ENCODE peak calls at places on chromosomes 12 and 14, in nine cellular contexts. A is uterus, R is IMR-90, F is HepG2, D is tibial nerve, C is ovary, O is esophagus squamous epithelium, I is prostate gland, P is HCT116. Q is an unnamed sample. For H3K4me1, the result is how much of the 10 kb centered on the place peaks cover.

GRCh38 chr14:50920482-50921225 is 23.6 kb downstream of the PYGL start:
- DNase-seq in A (no peak), R (peak), F (peak), D (no peak), C (no peak), O (no peak), I (no peak), P (no peak), Q (no peak)

GRCh38 chr12:69644516-69644915 is 33.8 kb upstream of the LRRC10 start:
- DNase-seq in A (no peak), R (no peak), F (no peak), D (no peak), C (no peak), O (no peak), I (no peak), P (no peak), Q (no peak)

GRCh38 chr12:1533205-1533601 is 61.2 kb downstream of the FBXL14 start:
- DNase-seq in A (no peak), R (no peak), F (no peak), D (no peak), C (no peak), O (no peak), I (no peak), P (no peak), Q (no peak)

GRCh38 chr12:52351196-52352059 is 15.9 kb downstream of the KRT85 start:
- DNase-seq in A (no peak), R (no peak), F (no peak), D (no peak), C (no peak), O (no peak), I (peak), P (no peak), Q (no peak)

GRCh38 chr14:104893435-104894207 is 28.6 kb downstream of the CEP170B start:
- DNase-seq in A (peak), R (no peak), F (no peak), D (no peak), C (peak), O (no peak), I (peak), P (no peak), Q (peak)

GRCh38 chr14:104598461-104599273 is 5.9 kb downstream of the TMEM179 start:
- DNase-seq in A (no peak), R (no peak), F (no peak), D (no peak), C (no peak), O (no peak), I (no peak), P (no peak), Q (peak)

GRCh38 chr12:109162551-109162950 is 46.2 kb downstream of the ACACB start:
- DNase-seq in A (no peak), R (no peak), F (no peak), D (no peak), C (no peak), O (no peak), I (no peak), P (no peak), Q (no peak)

GRCh38 chr14:92759300-92759678 is 10.9 kb upstream of the LGMN start:
- DNase-seq in A (no peak), R (peak), F (no peak), D (no peak), C (no peak), O (no peak), I (no peak), P (no peak), Q (no peak)

GRCh38 chr12:26493656-26494055 is 298.3 kb downstream of the SSPN start:
- DNase-seq in A (no peak), R (no peak), F (no peak), D (no peak), C (no peak), O (no peak), I (no peak), P (peak), Q (no peak)

GRCh38 chr14:68548194-68549056 is 244.4 kb downstream of the ZFP36L1 start:
- DNase-seq in A (peak), R (peak), F (no peak), D (peak), C (peak), O (no peak), I (peak), P (peak), Q (no peak)

GRCh38 chr14:48536318-48536717 is 860.9 kb upstream of the MDGA2 start:
- DNase-seq in A (no peak), R (no peak), F (peak), D (no peak), C (no peak), O (no peak), I (no peak), P (peak), Q (no peak)

GRCh38 chr12:6635375-6635855 is 344 bp downstream of the LPAR5 start:
- DNase-seq in A (no peak), R (no peak), F (no peak), D (no peak), C (no peak), O (no peak), I (no peak), P (no peak), Q (no peak)
- TF ChIP-seq POLR2A in A (no peak), R (no peak), F (no peak), D (no peak), C (no peak), O (no peak), I (no peak), P (no peak), Q (no peak)

DNA sequence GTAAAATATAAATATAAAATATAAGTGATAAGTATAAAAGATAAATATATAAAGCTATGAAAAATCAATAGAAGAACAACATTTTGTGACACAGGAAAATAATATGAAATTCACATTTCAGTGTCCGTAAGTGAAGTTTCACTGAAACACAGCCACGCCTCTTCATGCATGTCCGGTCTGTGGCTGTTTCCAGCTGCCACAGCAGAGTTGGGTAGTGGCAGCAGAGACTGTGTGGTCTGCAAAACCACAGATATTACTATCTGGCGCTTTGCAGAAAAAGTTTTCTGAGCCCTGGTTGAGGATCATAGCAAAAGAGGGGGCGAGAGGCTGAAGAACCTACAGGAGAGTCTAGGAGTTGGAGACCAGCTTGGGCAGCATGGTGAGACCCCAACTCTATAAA is 777 bp downstream of the SERPINA4 start:
- DNase-seq in A (no peak), R (no peak), F (no peak), D (no peak), C (no peak), O (no peak), I (no peak), P (no peak), Q (no peak)
- H3K4me3 ChIP-seq in A (no peak), R (no peak), F (peak), D (no peak), C (no peak), O (no peak), I (no peak), P (no peak), Q (no peak)

DNA sequence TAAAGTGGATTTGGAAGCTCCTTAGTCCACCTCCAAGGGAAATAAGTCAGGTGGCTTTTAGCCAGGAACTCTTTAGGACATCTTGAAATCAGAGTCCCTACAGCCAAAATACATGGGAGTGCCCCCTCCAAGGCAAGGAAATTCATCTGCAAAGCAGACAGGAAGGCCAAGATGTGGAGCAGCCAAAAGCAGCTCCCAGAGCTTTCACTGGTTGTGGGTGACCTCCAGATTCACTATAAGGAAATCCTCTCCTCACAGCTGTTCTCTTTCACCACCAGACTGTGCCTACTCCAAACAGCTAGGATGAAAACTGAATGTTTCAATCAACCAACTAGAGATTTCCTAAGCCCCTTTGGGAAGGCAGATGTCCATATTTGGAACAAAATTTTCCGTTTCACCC is 6.7 kb downstream of the TTC9 start:
- DNase-seq in A (no peak), R (no peak), F (no peak), D (no peak), C (no peak), O (no peak), I (no peak), P (no peak), Q (no peak)
- H3K4me1 ChIP-seq in A (under half), R (under half), F (under half), D (under half), C (under half), O (under half), I (under half), P (under half), Q (under half)

GRCh38 chr14:56581041-56581727 is 1.6 kb downstream of the TMEM260 start:
- DNase-seq in A (no peak), R (no peak), F (no peak), D (no peak), C (no peak), O (no peak), I (no peak), P (no peak), Q (no peak)

GRCh38 chr14:56585461-56586084 is 6.0 kb downstream of the TMEM260 start:
- DNase-seq in A (no peak), R (no peak), F (no peak), D (no peak), C (no peak), O (no peak), I (no peak), P (no peak), Q (no peak)

GRCh38 chr14:56580317-56580711 is 716 bp downstream of the TMEM260 start:
- DNase-seq in A (no peak), R (no peak), F (no peak), D (no peak), C (no peak), O (no peak), I (no peak), P (no peak), Q (no peak)

GRCh38 chr14:56579345-56580316 is at the start of gene TMEM260:
- DNase-seq in A (peak), R (peak), F (peak), D (peak), C (peak), O (peak), I (peak), P (peak), Q (peak)
- TF ChIP-seq POLR2A in A (peak), R (peak), F (peak), D (peak), C (peak), O (peak), I (peak), P (no peak), Q (peak)

GRCh38 chr12:110599334-110599733 is 14.6 kb upstream of the TCTN1 start:
- DNase-seq in A (no peak), R (no peak), F (no peak), D (no peak), C (no peak), O (no peak), I (no peak), P (no peak), Q (no peak)
- H3K4me3 ChIP-seq in A (no peak), R (no peak), F (no peak), D (no peak), C (no peak), O (no peak), I (no peak), P (no peak), Q (no peak)

GRCh38 chr14:102121567-102121966 is 18.1 kb upstream of the WDR20 start:
- DNase-seq in A (no peak), R (no peak), F (no peak), D (no peak), C (no peak), O (no peak), I (no peak), P (no peak), Q (no peak)
- H3K4me1 ChIP-seq in A (under half), R (under half), F (under half), D (under half), C (under half), O (under half), I (under half), P (under half), Q (under half)

GRCh38 chr12:102689701-102690100 is 209.3 kb upstream of the IGF1 start:
- DNase-seq in A (no peak), R (no peak), F (no peak), D (no peak), C (no peak), O (no peak), I (no peak), P (no peak), Q (no peak)
- TF ChIP-seq POLR2A in A (no peak), R (no peak), F (no peak), D (no peak), C (no peak), O (no peak), I (no peak), P (no peak), Q (no peak)

GRCh38 chr14:23069413-23069806 is 12.1 kb upstream of the CDH24 start:
- DNase-seq in A (no peak), R (no peak), F (no peak), D (no peak), C (peak), O (no peak), I (no peak), P (no peak), Q (peak)
- H3K4me3 ChIP-seq in A (no peak), R (no peak), F (no peak), D (no peak), C (no peak), O (no peak), I (no peak), P (no peak), Q (no peak)

GRCh38 chr14:52907949-52908348 is 42.9 kb downstream of the FERMT2 start:
- DNase-seq in A (no peak), R (no peak), F (no peak), D (no peak), C (no peak), O (no peak), I (no peak), P (no peak), Q (no peak)
- H3K4me1 ChIP-seq in A (under half), R (under half), F (under half), D (under half), C (under half), O (under half), I (under half), P (under half), Q (under half)